ENCODE peak calls at places on chromosomes 4 and X, in four cellular contexts. X is activated CD8-positive, alpha-beta T cell treated with anti-CD3 and anti-CD28 coated beads for 36 hours; V is amniotic epithelial cell; D is Karpas-422. N is an unnamed sample.
A peak's percentile ranks its signal among the peaks of the same experiment; 100 is the strongest.

GRCh38 chr4:54152846-54153600 is 53.1 kb downstream of the GSX2 start:
- DNase-seq in D (no peak), V (peak; percentile 86), X (no peak), N (no peak)

GRCh38 chrX:71661919-71662318 is 5.4 kb upstream of the LOC101059915 start:
- DNase-seq in X (no peak), D (no peak), V (no peak), N (no peak)

GRCh38 chrX:10945463-10945862 is 165.7 kb upstream of the HCCS start:
- DNase-seq in X (no peak), V (no peak), D (no peak), N (no peak)

GRCh38 chrX:109484886-109485285 is 3.0 kb upstream of the GUCY2F start:
- DNase-seq in V (no peak), X (no peak), D (no peak), N (no peak)

GRCh38 chr4:168815373-168816345 is 194.4 kb downstream of the CBR4 start:
- DNase-seq in D (no peak), X (no peak), V (peak; percentile 54), N (no peak)

GRCh38 chr4:86031927-86032326 is 327.9 kb downstream of the MAPK10 start:
- DNase-seq in X (no peak), V (peak; percentile 38), D (no peak), N (no peak)

GRCh38 chr4:120948382-120948781 is 25.9 kb upstream of the PRDM5 start:
- DNase-seq in D (no peak), V (no peak), X (no peak), N (no peak)

GRCh38 chr4:1767770-1768366 is 25.2 kb upstream of the FGFR3 start:
- DNase-seq in X (peak; percentile 49), V (peak; percentile 24), D (peak; percentile 76), N (no peak)

GRCh38 chr4:150821641-150822040 is 193.4 kb downstream of the LRBA start:
- DNase-seq in V (peak; percentile 18), D (no peak), X (no peak), N (no peak)

GRCh38 chr4:16269742-16270522 is 43.7 kb upstream of the TAPT1 start:
- DNase-seq in X (no peak), V (peak; percentile 90), D (no peak), N (no peak)

GRCh38 chrX:53319614-53320542 is 38.5 kb upstream of the IQSEC2 start:
- DNase-seq in D (no peak), V (no peak), X (peak; percentile 17), N (no peak)

GRCh38 chr4:13137400-13137799 is 346.7 kb downstream of the RAB28 start:
- DNase-seq in X (no peak), V (no peak), D (no peak), N (no peak)

GRCh38 chrX:4550018-4550417 is 836.6 kb upstream of the PRKX start:
- DNase-seq in D (peak; percentile 59), V (no peak), X (no peak), N (no peak)

GRCh38 chr4:170497729-170498128 is 408.0 kb upstream of the AADAT start:
- DNase-seq in D (no peak), V (no peak), X (no peak), N (no peak)

GRCh38 chr4:182752158-182752910 is 164.9 kb downstream of the DCTD start:
- DNase-seq in D (no peak), X (no peak), V (peak; percentile 79), N (no peak)

GRCh38 chr4:168802222-168802621 is 207.8 kb downstream of the CBR4 start:
- DNase-seq in D (no peak), V (no peak), X (no peak), N (no peak)

GRCh38 chrX:107448625-107449468 is 605 bp upstream of the FRMPD3 start:
- DNase-seq in X (no peak), V (no peak), D (peak; percentile 72), N (peak; percentile 8)

GRCh38 chr4:182683666-182684065 is 233.5 kb downstream of the DCTD start:
- DNase-seq in D (no peak), X (no peak), V (no peak), N (no peak)

GRCh38 chr4:17780461-17781071 is 855 bp downstream of the FAM184B start:
- DNase-seq in V (no peak), D (no peak), X (no peak), N (no peak)

GRCh38 chrX:22037911-22038537 is 5.9 kb downstream of the PHEX start:
- DNase-seq in D (no peak), X (peak; percentile 64), V (no peak), N (no peak)

GRCh38 chr4:17066241-17066640 is 167.8 kb upstream of the LDB2 start:
- DNase-seq in D (no peak), X (no peak), V (no peak), N (no peak)

GRCh38 chrX:70504772-70505450 is 60.3 kb downstream of the DLG3 start:
- DNase-seq in D (no peak), X (peak; percentile 68), V (no peak), N (peak; percentile 24)

GRCh38 chrX:153669174-153669890 is 4.3 kb downstream of the PNCK start:
- DNase-seq in X (peak; percentile 37), D (peak; percentile 82), V (no peak), N (peak; percentile 30)

GRCh38 chrX:136130931-136131843 is 16.1 kb upstream of the FHL1 start:
- DNase-seq in D (no peak), X (peak; percentile 39), V (peak; percentile 93), N (no peak)

GRCh38 chr4:107283587-107284559 is 247.8 kb upstream of the DKK2 start:
- DNase-seq in V (peak; percentile 64), D (no peak), X (no peak), N (no peak)

GRCh38 chrX:120402363-120402762 is 40.5 kb downstream of the ATP1B4 start:
- DNase-seq in V (no peak), D (no peak), X (no peak), N (no peak)

GRCh38 chr4:161929966-161930365 is 233.8 kb downstream of the FSTL5 start:
- DNase-seq in D (no peak), X (no peak), V (peak; percentile 71), N (no peak)

GRCh38 chr4:20422398-20422797 is 170.7 kb downstream of the SLIT2 start:
- DNase-seq in D (peak; percentile 75), X (peak; percentile 54), V (peak; percentile 58), N (peak; percentile 64)

GRCh38 chr4:126038492-126039236 is 723.9 kb downstream of the FAT4 start:
- DNase-seq in D (no peak), X (no peak), V (no peak), N (no peak)